ENCODE peak calls at places on chromosomes 11 and 22, in four cellular contexts. One of them, this sample, is unnamed.
A peak's percentile ranks its signal among the peaks of the same experiment; 100 is the strongest.

GRCh38 chr11:126355324-126355925 is at the start of gene ST3GAL4:
- DNase-seq in A549: peak; percentile 69
- DNase-seq in IMR-90: peak; percentile 52
- DNase-seq in GM12878: peak; percentile 11
- DNase-seq in this sample: no peak

GRCh38 chr11:65132988-65133700 is 1.2 kb downstream of the SYVN1 start:
- DNase-seq in A549: peak; percentile 42
- DNase-seq in IMR-90: no peak
- DNase-seq in GM12878: no peak
- DNase-seq in this sample: peak; percentile 64

GRCh38 chr22:41822289-41823057 is 10.4 kb upstream of the SREBF2 start:
- DNase-seq in A549: peak; percentile 62
- DNase-seq in GM12878: peak; percentile 47
- DNase-seq in IMR-90: peak; percentile 82
- DNase-seq in this sample: peak; percentile 62

GRCh38 chr11:46238078-46238966 is 39.1 kb upstream of the CREB3L1 start:
- DNase-seq in IMR-90: peak; percentile 63
- DNase-seq in GM12878: no peak
- DNase-seq in A549: peak; percentile 77
- DNase-seq in this sample: no peak

GRCh38 chr11:79101736-79102135 is 339.1 kb downstream of the TENM4 start:
- DNase-seq in IMR-90: no peak
- DNase-seq in GM12878: no peak
- DNase-seq in A549: no peak
- DNase-seq in this sample: no peak

GRCh38 chr11:13947379-13947778 is 15.1 kb upstream of the SPON1 start:
- DNase-seq in A549: no peak
- DNase-seq in GM12878: no peak
- DNase-seq in IMR-90: no peak
- DNase-seq in this sample: no peak

GRCh38 chr11:131748146-131749050 is 378.0 kb downstream of the NTM start:
- DNase-seq in GM12878: no peak
- DNase-seq in IMR-90: peak; percentile 79
- DNase-seq in A549: peak; percentile 33
- DNase-seq in this sample: no peak

GRCh38 chr11:13761712-13762111 is 93.2 kb downstream of the FAR1 start:
- DNase-seq in GM12878: no peak
- DNase-seq in IMR-90: peak; percentile 44
- DNase-seq in A549: no peak
- DNase-seq in this sample: no peak

GRCh38 chr11:95291946-95292345 is 60.9 kb upstream of the SESN3 start:
- DNase-seq in GM12878: no peak
- DNase-seq in IMR-90: no peak
- DNase-seq in A549: no peak
- DNase-seq in this sample: no peak

GRCh38 chr22:29343313-29343805 is 27.9 kb upstream of the RASL10A start:
- DNase-seq in GM12878: no peak
- DNase-seq in IMR-90: peak; percentile 40
- DNase-seq in A549: no peak
- DNase-seq in this sample: no peak

GRCh38 chr11:75498556-75499255 is 27.0 kb downstream of the GDPD5 start:
- DNase-seq in A549: peak; percentile 16
- DNase-seq in IMR-90: peak; percentile 30
- DNase-seq in GM12878: no peak
- DNase-seq in this sample: no peak

GRCh38 chr11:80748207-80748606 is 1307.4 kb upstream of the TENM4 start:
- DNase-seq in IMR-90: no peak
- DNase-seq in A549: no peak
- DNase-seq in GM12878: no peak
- DNase-seq in this sample: no peak

GRCh38 chr11:12140186-12140938 is 30.0 kb downstream of the MICAL2 start:
- DNase-seq in GM12878: no peak
- DNase-seq in IMR-90: peak; percentile 52
- DNase-seq in A549: no peak
- DNase-seq in this sample: no peak

GRCh38 chr22:48045369-48045768 is 1282.9 kb downstream of the TBC1D22A start:
- DNase-seq in A549: no peak
- DNase-seq in IMR-90: no peak
- DNase-seq in GM12878: peak; percentile 64
- DNase-seq in this sample: no peak

GRCh38 chr11:78714539-78714938 is 139.9 kb upstream of the NARS2 start:
- DNase-seq in IMR-90: no peak
- DNase-seq in GM12878: no peak
- DNase-seq in A549: no peak
- DNase-seq in this sample: no peak

DNA sequence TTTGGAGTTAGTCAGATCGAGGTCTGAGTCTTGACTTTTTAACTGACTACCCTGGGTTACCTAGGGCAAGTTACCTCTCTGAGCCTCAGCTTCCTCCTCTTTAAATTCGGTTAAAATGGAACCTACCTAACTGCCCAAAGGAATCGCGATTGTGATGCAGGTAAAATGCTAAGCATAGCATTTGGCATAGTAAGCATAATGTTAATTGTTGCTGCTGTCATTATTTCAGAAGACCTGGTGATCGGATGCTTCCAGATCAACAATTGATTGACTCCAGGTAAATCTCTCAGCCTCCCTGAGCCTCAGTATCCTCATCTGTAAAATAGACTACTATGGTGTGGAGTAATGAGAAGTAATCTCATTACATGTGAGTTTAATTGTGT is 550 bp upstream of the SLC43A1 start:
- DNase-seq in A549: no peak
- DNase-seq in GM12878: no peak
- DNase-seq in IMR-90: no peak
- DNase-seq in this sample: no peak
- TF ChIP-seq CEBPB in A549: no peak
- TF ChIP-seq CEBPB in GM12878: no peak
- TF ChIP-seq CEBPB in IMR-90: no peak
- TF ChIP-seq CEBPB in this sample: no peak

DNA sequence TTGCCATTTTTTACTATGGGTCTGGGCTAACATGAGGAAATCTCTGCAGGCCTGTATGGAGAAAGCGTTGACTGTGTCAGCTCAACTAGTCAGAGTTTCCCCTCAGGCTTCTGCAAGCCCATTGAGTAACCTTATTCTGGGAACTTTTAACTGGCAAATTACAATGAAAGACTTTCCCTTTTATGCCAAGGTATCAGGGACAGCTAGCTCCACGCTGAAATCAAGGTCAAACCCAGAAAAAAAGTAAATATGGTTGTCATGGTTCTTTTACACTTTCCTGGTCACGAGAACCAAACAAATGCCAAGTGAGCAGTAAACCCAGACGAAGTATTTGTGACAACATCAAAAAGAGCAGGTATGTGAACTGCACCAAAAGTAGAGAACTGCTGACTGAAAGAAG is 13.8 kb downstream of the OSBP start:
- DNase-seq in A549: no peak
- DNase-seq in GM12878: no peak
- DNase-seq in IMR-90: no peak
- DNase-seq in this sample: no peak
- TF ChIP-seq CEBPB in A549: no peak
- TF ChIP-seq CEBPB in GM12878: no peak
- TF ChIP-seq CEBPB in IMR-90: no peak
- TF ChIP-seq CEBPB in this sample: no peak

DNA sequence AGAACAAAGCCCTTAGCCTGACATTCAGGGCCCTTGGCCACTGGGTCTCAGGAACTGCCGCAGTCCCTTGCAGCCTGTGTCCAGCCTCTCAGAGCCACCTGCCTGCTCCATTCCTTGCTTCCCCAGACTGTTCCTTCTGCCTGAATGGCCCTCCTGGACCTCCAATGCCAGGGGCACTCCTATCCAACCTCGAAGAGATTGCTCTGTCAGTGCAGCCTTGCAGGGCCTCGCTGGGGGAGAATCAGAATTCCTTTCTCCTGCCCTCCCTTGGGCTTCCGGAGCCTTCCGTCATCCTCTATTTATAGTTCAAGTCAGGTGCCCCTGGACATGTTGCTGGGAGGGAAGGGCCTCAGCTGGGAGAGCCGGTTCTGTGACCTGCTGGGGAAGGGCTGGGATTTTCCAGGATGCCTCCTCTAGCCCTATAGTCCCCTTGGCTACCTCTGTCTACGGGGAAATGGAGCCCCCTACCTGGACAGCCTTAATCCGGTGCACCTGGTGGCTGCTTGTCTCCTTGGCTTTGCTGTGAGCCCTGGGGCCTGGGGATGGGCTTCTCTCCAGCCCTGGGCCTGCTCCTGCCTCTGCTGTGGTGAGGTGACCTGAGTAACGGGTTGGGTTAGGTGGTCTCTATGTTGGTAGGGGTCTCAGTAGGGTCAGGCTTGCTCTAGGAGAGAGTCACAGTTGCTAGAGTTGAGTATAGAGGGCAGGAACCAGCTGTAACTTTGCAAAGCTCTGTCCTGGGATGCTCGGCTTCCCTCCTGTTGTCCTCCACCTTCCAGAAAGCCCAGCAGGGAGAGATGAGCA is 45.9 kb upstream of the SYT7 start:
- DNase-seq in IMR-90: peak; percentile 36
- DNase-seq in GM12878: no peak
- DNase-seq in A549: no peak
- DNase-seq in this sample: no peak
- TF ChIP-seq CEBPB in IMR-90: no peak
- TF ChIP-seq CEBPB in GM12878: no peak
- TF ChIP-seq CEBPB in A549: no peak
- TF ChIP-seq CEBPB in this sample: no peak

GRCh38 chr22:45006873-45007246 is 2.9 kb downstream of the PHF21B start:
- DNase-seq in A549: no peak
- DNase-seq in GM12878: no peak
- DNase-seq in IMR-90: no peak
- DNase-seq in this sample: no peak
- TF ChIP-seq CEBPB in A549: no peak
- TF ChIP-seq CEBPB in GM12878: no peak
- TF ChIP-seq CEBPB in IMR-90: no peak
- TF ChIP-seq CEBPB in this sample: no peak

GRCh38 chr11:35324981-35325380 is 94.4 kb downstream of the SLC1A2 start:
- DNase-seq in GM12878: no peak
- DNase-seq in A549: no peak
- DNase-seq in IMR-90: peak; percentile 40
- DNase-seq in this sample: no peak
- TF ChIP-seq CEBPB in GM12878: no peak
- TF ChIP-seq CEBPB in A549: no peak
- TF ChIP-seq CEBPB in IMR-90: no peak
- TF ChIP-seq CEBPB in this sample: no peak

GRCh38 chr11:66882540-66882939 is 25.7 kb downstream of the LRFN4 start:
- DNase-seq in A549: no peak
- DNase-seq in IMR-90: no peak
- DNase-seq in GM12878: no peak
- DNase-seq in this sample: no peak

GRCh38 chr11:66881927-66882452 is 25.1 kb downstream of the LRFN4 start:
- DNase-seq in A549: no peak
- DNase-seq in IMR-90: no peak
- DNase-seq in GM12878: no peak
- DNase-seq in this sample: no peak

GRCh38 chr11:66881436-66881835 is 24.6 kb downstream of the LRFN4 start:
- DNase-seq in GM12878: no peak
- DNase-seq in A549: no peak
- DNase-seq in IMR-90: no peak
- DNase-seq in this sample: no peak

GRCh38 chr11:66879583-66879982 is 22.7 kb downstream of the LRFN4 start:
- DNase-seq in A549: no peak
- DNase-seq in GM12878: no peak
- DNase-seq in IMR-90: no peak
- DNase-seq in this sample: no peak

DNA sequence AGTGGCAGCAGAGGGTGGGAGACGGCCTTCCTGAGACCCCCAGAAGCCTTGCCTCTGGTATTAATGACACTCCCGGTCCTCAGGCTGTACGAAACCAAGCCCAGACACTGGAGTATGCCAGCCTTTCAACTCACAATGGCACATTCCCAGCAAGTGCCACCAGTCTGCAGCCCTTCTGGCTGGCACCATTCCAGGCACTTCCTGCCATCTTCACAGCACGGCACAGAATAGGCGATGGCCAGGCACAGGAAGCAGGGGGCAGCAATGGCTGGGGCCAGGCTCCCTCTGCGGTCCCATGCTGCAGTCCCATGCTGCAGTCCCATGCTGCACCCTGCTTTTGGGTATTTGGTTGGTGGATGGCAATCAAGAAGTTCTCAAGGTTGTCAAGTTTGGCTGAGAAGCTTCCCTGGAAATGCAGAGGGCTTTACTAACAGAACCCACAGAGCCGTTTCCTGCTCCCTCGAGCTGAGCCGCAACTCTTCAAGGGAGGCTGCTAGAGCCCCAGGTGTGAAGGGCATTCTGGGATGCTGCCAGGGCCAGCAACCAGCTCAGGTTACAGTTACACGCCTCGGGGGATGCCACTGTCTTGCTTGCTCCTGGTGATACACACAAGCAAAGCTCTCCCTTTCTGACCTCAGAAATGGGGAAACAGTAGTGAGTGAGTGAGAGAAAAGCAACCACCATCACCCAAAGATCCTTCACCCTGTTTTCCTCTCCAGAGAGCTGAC is 23.8 kb downstream of the LRFN4 start:
- DNase-seq in A549: no peak
- DNase-seq in GM12878: no peak
- DNase-seq in IMR-90: peak; percentile 22
- DNase-seq in this sample: no peak
- TF ChIP-seq CEBPB in A549: no peak
- TF ChIP-seq CEBPB in GM12878: no peak
- TF ChIP-seq CEBPB in IMR-90: no peak
- TF ChIP-seq CEBPB in this sample: no peak

DNA sequence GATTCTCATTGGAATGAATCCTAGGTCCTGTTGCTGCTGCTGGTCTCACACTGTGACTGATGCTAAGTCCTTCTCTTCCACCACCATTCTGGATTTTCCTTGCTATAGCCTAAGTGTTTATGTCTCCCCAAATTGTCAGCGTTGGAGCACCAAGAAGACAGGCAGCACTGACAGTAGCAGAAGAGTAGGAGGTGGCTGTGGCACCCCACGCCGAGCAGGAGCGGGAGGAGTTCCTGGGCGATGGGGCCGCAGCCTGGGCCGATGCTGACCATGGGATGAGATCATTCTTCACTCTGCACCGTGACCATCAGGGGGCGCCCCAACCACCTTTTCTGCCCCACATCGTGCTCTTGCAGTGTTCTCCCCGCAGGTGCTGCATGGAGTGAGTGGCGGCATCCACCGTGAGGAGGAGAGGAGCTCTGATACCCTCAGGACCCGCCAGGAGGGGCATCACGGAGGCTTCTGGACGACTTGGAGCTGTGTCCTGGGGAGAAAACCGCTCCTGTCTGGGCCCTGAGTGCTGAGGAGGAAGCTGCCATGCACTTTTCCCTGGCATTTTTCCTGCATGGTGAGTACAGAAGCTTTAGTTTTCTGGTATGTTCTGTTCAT is 57.0 kb downstream of the LRRC74B start:
- DNase-seq in GM12878: no peak
- DNase-seq in A549: peak; percentile 82
- DNase-seq in IMR-90: peak; percentile 37
- DNase-seq in this sample: peak; percentile 71
- TF ChIP-seq CEBPB in GM12878: no peak
- TF ChIP-seq CEBPB in A549: no peak
- TF ChIP-seq CEBPB in IMR-90: no peak
- TF ChIP-seq CEBPB in this sample: no peak

This sample was measured in HCT116.